ENCODE peak calls at places on chromosomes 16 and 17, in four cellular contexts. One of them, this sample, is unnamed.
A peak's percentile ranks its signal among the peaks of the same experiment; 100 is the strongest.

GRCh38 chr17:19702231-19702641 is 14.1 kb downstream of the SLC47A2 start:
- DNase-seq in CD8-positive, alpha-beta T cell: no peak
- DNase-seq in astrocyte of the spinal cord: no peak
- DNase-seq in endothelial cell of umbilical vein: no peak
- DNase-seq in this sample: no peak

GRCh38 chr17:488993-489757 is 136.6 kb upstream of the RPH3AL start:
- DNase-seq in CD8-positive, alpha-beta T cell: peak; percentile 60
- DNase-seq in astrocyte of the spinal cord: peak; percentile 33
- DNase-seq in endothelial cell of umbilical vein: peak; percentile 51
- DNase-seq in this sample: no peak

GRCh38 chr16:27526169-27526568 is 23.5 kb downstream of the GTF3C1 start:
- DNase-seq in CD8-positive, alpha-beta T cell: no peak
- DNase-seq in astrocyte of the spinal cord: no peak
- DNase-seq in endothelial cell of umbilical vein: no peak
- DNase-seq in this sample: no peak

GRCh38 chr16:15979801-15980200 is 30.4 kb downstream of the ABCC1 start:
- DNase-seq in CD8-positive, alpha-beta T cell: no peak
- DNase-seq in astrocyte of the spinal cord: no peak
- DNase-seq in endothelial cell of umbilical vein: no peak
- DNase-seq in this sample: no peak

GRCh38 chr16:87331241-87331801 is 14.1 kb upstream of the C16orf95 start:
- DNase-seq in CD8-positive, alpha-beta T cell: no peak
- DNase-seq in astrocyte of the spinal cord: no peak
- DNase-seq in endothelial cell of umbilical vein: no peak
- DNase-seq in this sample: peak; percentile 72

GRCh38 chr17:14871921-14872320 is 393.2 kb downstream of the PMP22 start:
- DNase-seq in CD8-positive, alpha-beta T cell: no peak
- DNase-seq in astrocyte of the spinal cord: peak; percentile 33
- DNase-seq in endothelial cell of umbilical vein: no peak
- DNase-seq in this sample: no peak

GRCh38 chr16:30472328-30472942 is at the start of gene ITGAL:
- DNase-seq in CD8-positive, alpha-beta T cell: peak; percentile 89
- DNase-seq in astrocyte of the spinal cord: no peak
- DNase-seq in endothelial cell of umbilical vein: no peak
- DNase-seq in this sample: peak; percentile 90

GRCh38 chr16:4783251-4783950 is 4.7 kb downstream of the SEPTIN12 start:
- DNase-seq in CD8-positive, alpha-beta T cell: no peak
- DNase-seq in astrocyte of the spinal cord: no peak
- DNase-seq in endothelial cell of umbilical vein: no peak
- DNase-seq in this sample: no peak

GRCh38 chr16:35188288-35189155 is 1729.1 kb downstream of the TP53TG3F start:
- DNase-seq in CD8-positive, alpha-beta T cell: no peak
- DNase-seq in astrocyte of the spinal cord: no peak
- DNase-seq in endothelial cell of umbilical vein: no peak
- DNase-seq in this sample: no peak

GRCh38 chr16:50559804-50560514 is 11.8 kb downstream of the NKD1 start:
- DNase-seq in CD8-positive, alpha-beta T cell: no peak
- DNase-seq in astrocyte of the spinal cord: no peak
- DNase-seq in endothelial cell of umbilical vein: no peak
- DNase-seq in this sample: no peak

GRCh38 chr17:51540151-51540550 is 279.8 kb downstream of the UTP18 start:
- DNase-seq in CD8-positive, alpha-beta T cell: no peak
- DNase-seq in astrocyte of the spinal cord: no peak
- DNase-seq in endothelial cell of umbilical vein: no peak
- DNase-seq in this sample: no peak

GRCh38 chr17:66210208-66210574 is 18.3 kb upstream of the CEP112 start:
- DNase-seq in CD8-positive, alpha-beta T cell: no peak
- DNase-seq in astrocyte of the spinal cord: no peak
- DNase-seq in endothelial cell of umbilical vein: no peak
- DNase-seq in this sample: no peak

GRCh38 chr16:397736-398332 is 835 bp downstream of the NME4 start:
- DNase-seq in CD8-positive, alpha-beta T cell: no peak
- DNase-seq in astrocyte of the spinal cord: peak; percentile 59
- DNase-seq in endothelial cell of umbilical vein: peak; percentile 49
- DNase-seq in this sample: peak; percentile 68

GRCh38 chr17:33169580-33170285 is 123.4 kb downstream of the ASIC2 start:
- DNase-seq in CD8-positive, alpha-beta T cell: no peak
- DNase-seq in astrocyte of the spinal cord: peak; percentile 68
- DNase-seq in endothelial cell of umbilical vein: no peak
- DNase-seq in this sample: no peak

GRCh38 chr16:27369806-27370205 is 32.2 kb upstream of the IL21R start:
- DNase-seq in CD8-positive, alpha-beta T cell: no peak
- DNase-seq in astrocyte of the spinal cord: peak; percentile 41
- DNase-seq in endothelial cell of umbilical vein: no peak
- DNase-seq in this sample: no peak

GRCh38 chr16:9050102-9050830 is 41.2 kb upstream of the HAPSTR1 start:
- DNase-seq in CD8-positive, alpha-beta T cell: no peak
- DNase-seq in astrocyte of the spinal cord: no peak
- DNase-seq in endothelial cell of umbilical vein: no peak
- DNase-seq in this sample: no peak

DNA sequence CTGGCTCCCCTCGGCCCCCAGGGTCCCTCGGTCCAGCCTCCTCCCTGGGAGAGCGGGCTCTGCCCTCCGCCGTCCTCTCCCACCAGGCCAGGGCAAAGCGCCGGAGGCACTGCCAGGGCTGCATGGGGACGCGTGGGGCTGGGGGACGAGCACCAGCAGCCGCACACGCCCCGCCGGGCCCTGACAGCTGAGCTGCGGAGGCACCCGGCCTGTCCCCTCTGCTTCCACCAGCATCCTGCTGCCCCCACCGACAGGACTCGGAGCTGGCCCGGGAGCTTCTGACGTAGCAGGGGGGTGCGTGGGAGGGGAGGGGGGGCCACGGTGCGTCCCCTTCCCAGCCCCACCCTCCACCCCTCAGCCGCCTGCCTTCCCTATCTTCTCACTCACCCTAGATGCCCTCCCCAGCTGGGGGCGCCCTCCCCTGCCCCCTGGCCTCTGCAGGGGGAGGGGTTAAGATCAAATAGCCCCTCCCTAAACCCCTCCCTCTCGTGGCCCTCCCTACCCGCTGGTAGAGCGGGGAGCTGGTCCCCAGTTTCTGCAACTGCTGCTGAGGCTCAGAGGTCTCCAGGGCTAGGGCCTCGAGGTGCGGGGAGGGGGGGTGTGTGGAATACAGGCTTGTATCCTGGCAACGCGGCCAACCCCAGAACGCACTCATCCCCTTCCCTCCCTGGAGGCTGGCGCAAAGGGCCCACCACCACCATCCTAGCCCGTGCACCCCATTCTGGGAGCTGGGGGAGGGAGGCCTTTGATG is 1.1 kb downstream of the SRCIN1 start:
- DNase-seq in CD8-positive, alpha-beta T cell: no peak
- DNase-seq in astrocyte of the spinal cord: no peak
- DNase-seq in endothelial cell of umbilical vein: no peak
- DNase-seq in this sample: no peak
- TF ChIP-seq CTCF in CD8-positive, alpha-beta T cell: no peak
- TF ChIP-seq CTCF in astrocyte of the spinal cord: no peak
- TF ChIP-seq CTCF in endothelial cell of umbilical vein: no peak
- TF ChIP-seq CTCF in this sample: no peak

GRCh38 chr16:74726056-74726455 is 25.4 kb upstream of the MLKL start:
- DNase-seq in CD8-positive, alpha-beta T cell: no peak
- DNase-seq in astrocyte of the spinal cord: no peak
- DNase-seq in endothelial cell of umbilical vein: no peak
- DNase-seq in this sample: no peak

GRCh38 chr16:74725641-74726040 is 25.0 kb upstream of the MLKL start:
- DNase-seq in CD8-positive, alpha-beta T cell: no peak
- DNase-seq in astrocyte of the spinal cord: no peak
- DNase-seq in endothelial cell of umbilical vein: no peak
- DNase-seq in this sample: no peak

GRCh38 chr16:74727903-74728302 is 27.2 kb upstream of the MLKL start:
- DNase-seq in CD8-positive, alpha-beta T cell: no peak
- DNase-seq in astrocyte of the spinal cord: no peak
- DNase-seq in endothelial cell of umbilical vein: no peak
- DNase-seq in this sample: no peak

GRCh38 chr16:74724820-74725549 is 24.3 kb upstream of the MLKL start:
- DNase-seq in CD8-positive, alpha-beta T cell: no peak
- DNase-seq in astrocyte of the spinal cord: peak; percentile 69
- DNase-seq in endothelial cell of umbilical vein: no peak
- DNase-seq in this sample: no peak

GRCh38 chr16:74726736-74727135 is 26.1 kb upstream of the MLKL start:
- DNase-seq in CD8-positive, alpha-beta T cell: no peak
- DNase-seq in astrocyte of the spinal cord: no peak
- DNase-seq in endothelial cell of umbilical vein: no peak
- DNase-seq in this sample: no peak
- TF ChIP-seq CTCF in CD8-positive, alpha-beta T cell: no peak
- TF ChIP-seq CTCF in astrocyte of the spinal cord: peak; percentile 44
- TF ChIP-seq CTCF in endothelial cell of umbilical vein: peak; percentile 34
- TF ChIP-seq CTCF in this sample: peak; percentile 64

DNA sequence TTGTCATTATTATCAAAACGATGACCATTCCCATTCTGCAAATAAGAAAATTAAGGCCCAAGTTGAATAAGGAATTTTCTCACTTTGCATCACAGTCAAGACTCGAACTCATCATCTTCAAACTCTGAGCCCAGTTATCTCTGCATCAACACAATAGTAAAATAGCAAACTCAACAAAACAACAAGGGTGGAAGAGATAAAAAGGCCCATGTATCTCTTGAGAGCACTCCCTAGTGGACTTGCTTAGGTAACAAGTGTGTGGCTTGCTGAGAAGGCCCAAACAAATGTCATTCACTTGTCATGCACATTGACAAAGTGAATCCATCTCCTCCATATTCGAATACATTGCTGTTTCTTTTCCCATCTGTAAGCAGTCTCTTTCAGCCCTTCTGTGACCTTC is 412.0 kb upstream of the MAF start:
- DNase-seq in CD8-positive, alpha-beta T cell: no peak
- DNase-seq in astrocyte of the spinal cord: no peak
- DNase-seq in endothelial cell of umbilical vein: no peak
- DNase-seq in this sample: no peak
- TF ChIP-seq CTCF in CD8-positive, alpha-beta T cell: no peak
- TF ChIP-seq CTCF in astrocyte of the spinal cord: no peak
- TF ChIP-seq CTCF in endothelial cell of umbilical vein: no peak
- TF ChIP-seq CTCF in this sample: no peak

GRCh38 chr17:3814361-3814760 is 13.4 kb upstream of the ITGAE start:
- DNase-seq in CD8-positive, alpha-beta T cell: no peak
- DNase-seq in astrocyte of the spinal cord: no peak
- DNase-seq in endothelial cell of umbilical vein: no peak
- DNase-seq in this sample: no peak

GRCh38 chr17:3813171-3813570 is 12.2 kb upstream of the ITGAE start:
- DNase-seq in CD8-positive, alpha-beta T cell: no peak
- DNase-seq in astrocyte of the spinal cord: no peak
- DNase-seq in endothelial cell of umbilical vein: no peak
- DNase-seq in this sample: no peak

GRCh38 chr17:3815122-3815521 is 14.1 kb upstream of the ITGAE start:
- DNase-seq in CD8-positive, alpha-beta T cell: no peak
- DNase-seq in astrocyte of the spinal cord: no peak
- DNase-seq in endothelial cell of umbilical vein: no peak
- DNase-seq in this sample: no peak

GRCh38 chr17:3817851-3818605 is 17.0 kb upstream of the ITGAE start:
- DNase-seq in CD8-positive, alpha-beta T cell: no peak
- DNase-seq in astrocyte of the spinal cord: no peak
- DNase-seq in endothelial cell of umbilical vein: no peak
- DNase-seq in this sample: no peak

GRCh38 chr17:3815925-3816324 is 14.9 kb upstream of the ITGAE start:
- DNase-seq in CD8-positive, alpha-beta T cell: no peak
- DNase-seq in astrocyte of the spinal cord: no peak
- DNase-seq in endothelial cell of umbilical vein: no peak
- DNase-seq in this sample: no peak
- TF ChIP-seq CTCF in CD8-positive, alpha-beta T cell: no peak
- TF ChIP-seq CTCF in astrocyte of the spinal cord: peak; percentile 22
- TF ChIP-seq CTCF in endothelial cell of umbilical vein: no peak
- TF ChIP-seq CTCF in this sample: no peak

DNA sequence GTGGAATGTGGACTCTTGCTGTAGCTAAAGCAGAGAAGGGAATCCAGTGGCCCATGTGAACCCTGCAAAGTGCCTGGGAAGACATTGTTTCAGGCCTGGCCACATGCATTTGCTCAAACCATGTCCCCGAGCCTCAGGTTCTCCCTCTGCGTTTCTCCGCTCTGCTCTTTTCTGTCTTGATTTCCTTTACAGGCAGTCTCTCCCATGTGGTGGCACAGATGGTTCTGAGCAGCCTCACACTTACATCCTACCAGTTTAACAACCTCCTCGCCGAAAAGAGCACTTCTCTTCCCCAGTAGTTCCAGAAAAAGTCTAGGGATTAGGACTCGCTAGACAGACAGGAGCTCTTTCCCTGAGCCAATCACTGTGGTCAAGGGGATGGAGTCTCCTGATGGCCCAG is 28.3 kb upstream of the MYH10 start:
- DNase-seq in CD8-positive, alpha-beta T cell: no peak
- DNase-seq in astrocyte of the spinal cord: no peak
- DNase-seq in endothelial cell of umbilical vein: no peak
- DNase-seq in this sample: no peak
- TF ChIP-seq CTCF in CD8-positive, alpha-beta T cell: no peak
- TF ChIP-seq CTCF in astrocyte of the spinal cord: no peak
- TF ChIP-seq CTCF in endothelial cell of umbilical vein: no peak
- TF ChIP-seq CTCF in this sample: no peak

GRCh38 chr16:75621170-75621477 is 2.0 kb downstream of the ADAT1 start:
- DNase-seq in CD8-positive, alpha-beta T cell: no peak
- DNase-seq in astrocyte of the spinal cord: peak; percentile 65
- DNase-seq in endothelial cell of umbilical vein: peak; percentile 58
- DNase-seq in this sample: no peak
- TF ChIP-seq CTCF in CD8-positive, alpha-beta T cell: peak; percentile 38
- TF ChIP-seq CTCF in astrocyte of the spinal cord: peak; percentile 75
- TF ChIP-seq CTCF in endothelial cell of umbilical vein: peak; percentile 31
- TF ChIP-seq CTCF in this sample: peak; percentile 12